ENCODE peak calls at places on chromosomes 4 and X, in ten cellular contexts. O is hepatocyte, T is A549, E is GM12865, Y is kidney epithelial cell, B is left lung, N is tibial nerve, U is RWPE1, S is WTC11, X is IMR-90. A is an unnamed sample.

GRCh38 chr4:185966549-185966948 is 102.4 kb upstream of the TLR3 start:
- DNase-seq in T (no peak), B (no peak), Y (no peak), O (no peak), E (no peak), X (no peak), N (no peak), S (no peak), U (no peak), A (no peak)

GRCh38 chrX:151505796-151506195 is 57.7 kb upstream of the PASD1 start:
- DNase-seq in X (no peak), U (peak; percentile 11), O (peak; percentile 34), S (peak; percentile 47), N (peak; percentile 9), E (peak; percentile 14), T (peak; percentile 3), B (no peak), Y (no peak), A (peak; percentile 34)

GRCh38 chr4:107853444-107854325 is 29.0 kb downstream of the SGMS2 start:
- DNase-seq in B (no peak), U (no peak), N (no peak), X (peak; percentile 72), O (peak; percentile 48), S (no peak), E (no peak), T (peak; percentile 14), Y (no peak), A (no peak)

GRCh38 chr4:13570916-13571315 is 26.6 kb upstream of the NKX3-2 start:
- DNase-seq in X (no peak), T (no peak), U (no peak), Y (no peak), S (no peak), N (no peak), E (no peak), B (no peak), O (no peak), A (no peak)

GRCh38 chr4:38454284-38454683 is 209.7 kb upstream of the KLF3 start:
- DNase-seq in E (no peak), S (no peak), Y (no peak), O (no peak), X (no peak), U (no peak), B (no peak), T (no peak), N (no peak), A (no peak)

GRCh38 chr4:10117424-10118354 is 1.1 kb upstream of the WDR1 start:
- DNase-seq in X (no peak), B (no peak), E (peak; percentile 64), T (no peak), N (no peak), U (no peak), O (peak; percentile 32), S (no peak), Y (no peak), A (no peak)

GRCh38 chr4:67809502-67809901 is 55.3 kb upstream of the GNRHR start:
- DNase-seq in O (peak; percentile 3), E (no peak), U (no peak), S (peak; percentile 25), N (no peak), X (no peak), T (no peak), B (no peak), Y (no peak), A (no peak)

GRCh38 chr4:151359576-151359975 is 34.2 kb upstream of the SH3D19 start:
- DNase-seq in B (no peak), T (no peak), N (no peak), S (no peak), X (no peak), U (no peak), Y (no peak), O (no peak), E (no peak), A (no peak)

GRCh38 chr4:162163892-162164759 is at the start of gene FSTL5:
- DNase-seq in Y (peak; percentile 80), T (peak; percentile 22), S (peak; percentile 98), O (peak; percentile 89), B (peak; percentile 45), X (peak; percentile 2), U (peak; percentile 71), E (peak; percentile 67), N (peak; percentile 34), A (peak; percentile 95)

GRCh38 chrX:42755820-42756219 is 22.1 kb downstream of the PPP1R2C start:
- DNase-seq in N (peak; percentile 31), S (no peak), U (peak; percentile 8), Y (peak; percentile 23), E (no peak), O (peak; percentile 19), X (peak; percentile 42), T (peak; percentile 1), B (no peak), A (no peak)

GRCh38 chrX:63050225-63050624 is 300.9 kb downstream of the SPIN4 start:
- DNase-seq in N (no peak), T (no peak), E (peak; percentile 36), O (no peak), U (no peak), B (no peak), S (no peak), Y (no peak), X (no peak), A (no peak)
- TF ChIP-seq CTCF in N (no peak), T (no peak), E (peak; percentile 15), O (no peak), U (no peak), B (no peak), S (no peak), Y (no peak), X (no peak), A (no peak)

DNA sequence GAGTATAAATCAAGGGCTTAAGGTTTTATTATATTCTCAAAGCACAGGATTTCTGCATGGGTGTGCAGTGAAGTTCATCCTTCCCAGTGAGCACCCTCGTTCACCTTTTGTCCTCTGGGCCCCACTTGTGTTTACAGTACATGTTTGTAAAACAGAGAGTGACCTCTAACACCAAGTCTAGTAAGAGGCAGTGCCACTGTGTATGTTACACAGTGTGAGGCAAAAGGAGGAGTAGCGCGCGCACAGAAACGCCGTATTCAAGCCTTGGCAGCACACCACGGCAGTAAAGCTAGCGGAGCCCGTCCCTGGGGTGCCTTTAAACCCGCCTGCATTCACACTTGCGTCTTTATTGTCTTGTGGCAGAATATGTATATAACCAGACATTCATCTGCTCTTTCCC is 51.9 kb downstream of the CCNI start:
- DNase-seq in S (no peak), T (no peak), Y (no peak), U (no peak), X (no peak), B (no peak), E (no peak), O (peak; percentile 32), N (no peak), A (no peak)
- TF ChIP-seq CTCF in S (no peak), T (no peak), Y (no peak), U (no peak), X (no peak), B (no peak), E (no peak), O (no peak), N (no peak), A (no peak)

GRCh38 chr4:123501733-123502132 is 105.1 kb downstream of the SPRY1 start:
- DNase-seq in O (no peak), B (no peak), N (no peak), E (no peak), S (no peak), U (no peak), T (no peak), Y (no peak), X (no peak), A (no peak)
- TF ChIP-seq CTCF in O (no peak), B (no peak), N (no peak), E (no peak), S (no peak), U (no peak), T (no peak), Y (no peak), X (no peak), A (no peak)

GRCh38 chr4:156800463-156800862 is 171.1 kb downstream of the PDGFC start:
- DNase-seq in N (no peak), U (no peak), X (no peak), Y (no peak), E (peak; percentile 5), O (no peak), B (no peak), T (no peak), S (no peak), A (no peak)
- TF ChIP-seq CTCF in N (no peak), U (no peak), X (no peak), Y (peak; percentile 6), E (no peak), O (no peak), B (no peak), T (no peak), S (no peak), A (no peak)

DNA sequence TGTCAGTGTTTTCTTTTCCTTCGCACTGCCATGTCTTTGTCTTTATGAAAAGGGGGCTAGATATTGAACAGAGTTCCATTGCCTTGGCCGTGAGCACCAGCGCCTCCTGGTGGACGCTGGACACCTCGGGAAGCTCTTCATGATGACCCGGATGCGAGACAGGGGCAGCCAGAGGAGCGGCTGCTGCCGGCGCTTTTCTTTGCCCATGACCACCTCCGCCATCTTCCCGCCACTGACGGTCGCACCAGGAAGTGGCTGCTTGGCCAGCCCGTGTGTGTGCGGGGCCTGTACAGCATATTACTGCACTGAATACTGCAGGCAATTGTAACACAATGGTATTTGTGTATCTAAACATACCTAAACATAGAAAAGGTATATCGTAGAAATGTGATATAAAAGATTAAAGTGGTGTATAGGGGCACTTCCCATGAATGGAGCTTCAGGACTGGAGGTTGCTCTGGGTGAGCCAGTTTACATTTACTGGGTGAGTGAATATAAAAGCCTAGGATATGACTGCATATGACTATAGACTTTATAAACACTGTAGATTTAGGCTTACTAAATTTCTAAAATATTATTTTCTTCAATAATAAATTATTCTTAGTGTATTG is 15.8 kb upstream of the GRIA2 start:
- DNase-seq in Y (no peak), X (peak; percentile 1), B (no peak), U (no peak), O (peak; percentile 31), T (peak; percentile 35), N (no peak), E (peak; percentile 45), S (peak; percentile 81), A (peak; percentile 50)
- TF ChIP-seq CTCF in Y (peak; percentile 40), X (peak; percentile 36), B (peak; percentile 29), U (peak; percentile 18), O (peak; percentile 30), T (peak; percentile 42), N (peak; percentile 17), E (peak; percentile 65), S (peak; percentile 75), A (peak; percentile 45)

A was measured in nephron progenitor cell.